ENCODE peak calls at places on chromosomes 16 and 17, in four cellular contexts. Q is K562, S is amniotic epithelial cell, D is GM13977. C is an unnamed sample.

GRCh38 chr17:6304894-6305612 is 129.9 kb downstream of the AIPL1 start:
- DNase-seq in Q (no peak), S (no peak), D (no peak), C (peak; percentile 22)

GRCh38 chr17:81043725-81044427 is 8.9 kb downstream of the BAIAP2 start:
- DNase-seq in S (peak; percentile 88), Q (no peak), D (no peak), C (no peak)

GRCh38 chr17:7289256-7290032 is 5.0 kb downstream of the YBX2 start:
- DNase-seq in S (no peak), Q (no peak), D (peak; percentile 16), C (no peak)

GRCh38 chr17:41439375-41439774 is 1.4 kb downstream of the KRT38 start:
- DNase-seq in D (no peak), S (peak; percentile 86), Q (no peak), C (no peak)

GRCh38 chr16:67594956-67595355 is 32.6 kb downstream of the CTCF start:
- DNase-seq in D (no peak), Q (no peak), S (peak; percentile 87), C (no peak)

GRCh38 chr16:89700649-89701424 is 668 bp downstream of the SPATA2L start:
- DNase-seq in S (peak; percentile 33), D (peak; percentile 74), Q (peak; percentile 54), C (no peak)

GRCh38 chr17:82019905-82020873 is 2.5 kb downstream of the CENPX start:
- DNase-seq in D (peak; percentile 87), S (no peak), Q (peak; percentile 74), C (no peak)

GRCh38 chr16:23903001-23903414 is 67.2 kb downstream of the PRKCB start:
- DNase-seq in Q (peak; percentile 29), D (no peak), S (no peak), C (no peak)

GRCh38 chr17:65278050-65278819 is 141.1 kb downstream of the RGS9 start:
- DNase-seq in D (peak; percentile 33), Q (peak; percentile 61), S (peak; percentile 52), C (no peak)

GRCh38 chr16:57677622-57678369 is 9.7 kb downstream of the ADGRG3 start:
- DNase-seq in D (no peak), Q (no peak), S (no peak), C (no peak)

GRCh38 chr17:47275245-47275984 is 21.8 kb downstream of the ITGB3 start:
- DNase-seq in Q (peak; percentile 71), D (no peak), S (peak; percentile 55), C (no peak)

GRCh38 chr16:495127-495748 is 32.3 kb upstream of the CAPN15 start:
- DNase-seq in D (peak; percentile 65), Q (peak; percentile 54), S (peak; percentile 47), C (no peak)

GRCh38 chr17:7560172-7561027 is 1.3 kb upstream of the SENP3 start:
- DNase-seq in S (peak; percentile 52), Q (peak; percentile 55), D (peak; percentile 66), C (no peak)

GRCh38 chr16:1612320-1613111 is at the start of gene CRAMP1:
- DNase-seq in D (peak; percentile 52), S (no peak), Q (no peak), C (no peak)

GRCh38 chr17:45246861-45247428 is 14.9 kb downstream of the SPATA32 start:
- DNase-seq in Q (peak; percentile 70), D (peak; percentile 74), S (no peak), C (no peak)

GRCh38 chr17:7549401-7550055 is 670 bp downstream of the TNFSF12 start:
- DNase-seq in D (peak; percentile 52), S (no peak), Q (no peak), C (no peak)

GRCh38 chr17:75647921-75648320 is 14.7 kb downstream of the SMIM5 start:
- DNase-seq in Q (no peak), S (no peak), D (no peak), C (no peak)

GRCh38 chr17:43669971-43670644 is 8.4 kb upstream of the MEOX1 start:
- DNase-seq in Q (no peak), D (no peak), S (peak; percentile 63), C (no peak)

GRCh38 chr16:52812945-52813556 is 239.6 kb downstream of the CHD9NB start:
- DNase-seq in S (no peak), D (no peak), Q (no peak), C (no peak)

GRCh38 chr16:82169861-82170845 is at the start of gene MPHOSPH6:
- DNase-seq in D (peak; percentile 95), Q (peak; percentile 98), S (peak; percentile 82), C (no peak)

GRCh38 chr17:75471207-75471606 is 14.8 kb downstream of the TMEM94 start:
- DNase-seq in Q (no peak), S (no peak), D (no peak), C (no peak)

C was measured in NCI-H1417 treated with DMSO at 0.1 percent for 48 hours.